ENCODE peak calls at places on chromosomes 7 and 10, in nine cellular contexts. One of them, this sample, is unnamed.

GRCh38 chr7:25083201-25083600 is 41.9 kb downstream of the CYCS start:
- DNase-seq in GM10248: no peak
- DNase-seq in ELF-1: no peak
- DNase-seq in RPMI8226: no peak
- DNase-seq in IMR-90: peak
- DNase-seq in MCF 10A: no peak
- DNase-seq in T-helper 22 cell: no peak
- DNase-seq in activated T-cell treated with anti-CD3 and anti-CD28 coated beads, Interleukin-2, amount 50 U/mL, for 1 hour: no peak
- DNase-seq in esophagus squamous epithelium: no peak
- DNase-seq in this sample: no peak

GRCh38 chr10:93356516-93356915 is 125.6 kb downstream of the MYOF start:
- DNase-seq in GM10248: no peak
- DNase-seq in ELF-1: no peak
- DNase-seq in RPMI8226: no peak
- DNase-seq in IMR-90: no peak
- DNase-seq in MCF 10A: no peak
- DNase-seq in T-helper 22 cell: no peak
- DNase-seq in activated T-cell treated with anti-CD3 and anti-CD28 coated beads, Interleukin-2, amount 50 U/mL, for 1 hour: no peak
- DNase-seq in esophagus squamous epithelium: no peak
- DNase-seq in this sample: no peak

GRCh38 chr7:132225216-132226030 is 350.8 kb downstream of the PLXNA4 start:
- DNase-seq in GM10248: no peak
- DNase-seq in ELF-1: no peak
- DNase-seq in RPMI8226: no peak
- DNase-seq in IMR-90: no peak
- DNase-seq in MCF 10A: no peak
- DNase-seq in T-helper 22 cell: no peak
- DNase-seq in activated T-cell treated with anti-CD3 and anti-CD28 coated beads, Interleukin-2, amount 50 U/mL, for 1 hour: no peak
- DNase-seq in esophagus squamous epithelium: no peak
- DNase-seq in this sample: peak

GRCh38 chr10:127450644-127451043 is 98.5 kb upstream of the NPS start:
- DNase-seq in GM10248: no peak
- DNase-seq in ELF-1: no peak
- DNase-seq in RPMI8226: no peak
- DNase-seq in IMR-90: no peak
- DNase-seq in MCF 10A: no peak
- DNase-seq in T-helper 22 cell: no peak
- DNase-seq in activated T-cell treated with anti-CD3 and anti-CD28 coated beads, Interleukin-2, amount 50 U/mL, for 1 hour: no peak
- DNase-seq in esophagus squamous epithelium: no peak
- DNase-seq in this sample: no peak

GRCh38 chr7:70512144-70512543 is 619.8 kb upstream of the GALNT17 start:
- DNase-seq in GM10248: no peak
- DNase-seq in ELF-1: no peak
- DNase-seq in RPMI8226: no peak
- DNase-seq in IMR-90: no peak
- DNase-seq in MCF 10A: no peak
- DNase-seq in T-helper 22 cell: no peak
- DNase-seq in activated T-cell treated with anti-CD3 and anti-CD28 coated beads, Interleukin-2, amount 50 U/mL, for 1 hour: no peak
- DNase-seq in esophagus squamous epithelium: no peak
- DNase-seq in this sample: no peak

GRCh38 chr10:71990706-71991269 is 26.6 kb downstream of the CHST3 start:
- DNase-seq in GM10248: no peak
- DNase-seq in ELF-1: no peak
- DNase-seq in RPMI8226: no peak
- DNase-seq in IMR-90: no peak
- DNase-seq in MCF 10A: peak
- DNase-seq in T-helper 22 cell: no peak
- DNase-seq in activated T-cell treated with anti-CD3 and anti-CD28 coated beads, Interleukin-2, amount 50 U/mL, for 1 hour: no peak
- DNase-seq in esophagus squamous epithelium: no peak
- DNase-seq in this sample: no peak

GRCh38 chr7:106367018-106367420 is 82.2 kb upstream of the NAMPT start:
- DNase-seq in GM10248: peak
- DNase-seq in ELF-1: peak
- DNase-seq in RPMI8226: peak
- DNase-seq in IMR-90: peak
- DNase-seq in MCF 10A: peak
- DNase-seq in T-helper 22 cell: no peak
- DNase-seq in activated T-cell treated with anti-CD3 and anti-CD28 coated beads, Interleukin-2, amount 50 U/mL, for 1 hour: no peak
- DNase-seq in esophagus squamous epithelium: no peak
- DNase-seq in this sample: no peak

GRCh38 chr7:21125297-21125696 is 302.6 kb upstream of the SP4 start:
- DNase-seq in GM10248: no peak
- DNase-seq in ELF-1: peak
- DNase-seq in RPMI8226: no peak
- DNase-seq in IMR-90: no peak
- DNase-seq in MCF 10A: no peak
- DNase-seq in T-helper 22 cell: no peak
- DNase-seq in activated T-cell treated with anti-CD3 and anti-CD28 coated beads, Interleukin-2, amount 50 U/mL, for 1 hour: no peak
- DNase-seq in esophagus squamous epithelium: no peak
- DNase-seq in this sample: no peak

GRCh38 chr7:23175820-23176385 is 5.9 kb upstream of the NUP42 start:
- DNase-seq in GM10248: no peak
- DNase-seq in ELF-1: no peak
- DNase-seq in RPMI8226: no peak
- DNase-seq in IMR-90: no peak
- DNase-seq in MCF 10A: no peak
- DNase-seq in T-helper 22 cell: no peak
- DNase-seq in activated T-cell treated with anti-CD3 and anti-CD28 coated beads, Interleukin-2, amount 50 U/mL, for 1 hour: no peak
- DNase-seq in esophagus squamous epithelium: no peak
- DNase-seq in this sample: no peak

GRCh38 chr10:129031233-129032150 is 435.5 kb upstream of the MGMT start:
- DNase-seq in GM10248: peak
- DNase-seq in ELF-1: peak
- DNase-seq in RPMI8226: peak
- DNase-seq in IMR-90: peak
- DNase-seq in MCF 10A: peak
- DNase-seq in T-helper 22 cell: no peak
- DNase-seq in activated T-cell treated with anti-CD3 and anti-CD28 coated beads, Interleukin-2, amount 50 U/mL, for 1 hour: peak
- DNase-seq in esophagus squamous epithelium: no peak
- DNase-seq in this sample: peak

GRCh38 chr10:78934994-78935602 is 133.7 kb upstream of the ZMIZ1 start:
- DNase-seq in GM10248: no peak
- DNase-seq in ELF-1: no peak
- DNase-seq in RPMI8226: no peak
- DNase-seq in IMR-90: no peak
- DNase-seq in MCF 10A: peak
- DNase-seq in T-helper 22 cell: no peak
- DNase-seq in activated T-cell treated with anti-CD3 and anti-CD28 coated beads, Interleukin-2, amount 50 U/mL, for 1 hour: no peak
- DNase-seq in esophagus squamous epithelium: no peak
- DNase-seq in this sample: no peak

GRCh38 chr10:9209105-9209798 is 1154.8 kb downstream of the GATA3 start:
- DNase-seq in GM10248: peak
- DNase-seq in ELF-1: peak
- DNase-seq in RPMI8226: peak
- DNase-seq in IMR-90: peak
- DNase-seq in MCF 10A: peak
- DNase-seq in T-helper 22 cell: peak
- DNase-seq in activated T-cell treated with anti-CD3 and anti-CD28 coated beads, Interleukin-2, amount 50 U/mL, for 1 hour: peak
- DNase-seq in esophagus squamous epithelium: no peak
- DNase-seq in this sample: peak

GRCh38 chr10:99870051-99870730 is 87.8 kb downstream of the ABCC2 start:
- DNase-seq in GM10248: no peak
- DNase-seq in ELF-1: no peak
- DNase-seq in RPMI8226: no peak
- DNase-seq in IMR-90: no peak
- DNase-seq in MCF 10A: no peak
- DNase-seq in T-helper 22 cell: peak
- DNase-seq in activated T-cell treated with anti-CD3 and anti-CD28 coated beads, Interleukin-2, amount 50 U/mL, for 1 hour: peak
- DNase-seq in esophagus squamous epithelium: no peak
- DNase-seq in this sample: no peak

GRCh38 chr10:2924425-2924824 is 142.9 kb upstream of the PFKP start:
- DNase-seq in GM10248: no peak
- DNase-seq in ELF-1: no peak
- DNase-seq in RPMI8226: no peak
- DNase-seq in IMR-90: no peak
- DNase-seq in MCF 10A: no peak
- DNase-seq in T-helper 22 cell: no peak
- DNase-seq in activated T-cell treated with anti-CD3 and anti-CD28 coated beads, Interleukin-2, amount 50 U/mL, for 1 hour: no peak
- DNase-seq in esophagus squamous epithelium: no peak
- DNase-seq in this sample: no peak

GRCh38 chr10:93921338-93921737 is 27.6 kb downstream of the SLC35G1 start:
- DNase-seq in GM10248: no peak
- DNase-seq in ELF-1: peak
- DNase-seq in RPMI8226: peak
- DNase-seq in IMR-90: no peak
- DNase-seq in MCF 10A: peak
- DNase-seq in T-helper 22 cell: no peak
- DNase-seq in activated T-cell treated with anti-CD3 and anti-CD28 coated beads, Interleukin-2, amount 50 U/mL, for 1 hour: no peak
- DNase-seq in esophagus squamous epithelium: no peak
- DNase-seq in this sample: peak

GRCh38 chr10:35910234-35910633 is 268.1 kb upstream of the FZD8 start:
- DNase-seq in GM10248: no peak
- DNase-seq in ELF-1: no peak
- DNase-seq in RPMI8226: no peak
- DNase-seq in IMR-90: peak
- DNase-seq in MCF 10A: peak
- DNase-seq in T-helper 22 cell: no peak
- DNase-seq in activated T-cell treated with anti-CD3 and anti-CD28 coated beads, Interleukin-2, amount 50 U/mL, for 1 hour: no peak
- DNase-seq in esophagus squamous epithelium: no peak
- DNase-seq in this sample: no peak

GRCh38 chr10:133173860-133174523 is 14.0 kb downstream of the KNDC1 start:
- DNase-seq in GM10248: no peak
- DNase-seq in ELF-1: no peak
- DNase-seq in RPMI8226: peak
- DNase-seq in IMR-90: no peak
- DNase-seq in MCF 10A: no peak
- DNase-seq in T-helper 22 cell: no peak
- DNase-seq in activated T-cell treated with anti-CD3 and anti-CD28 coated beads, Interleukin-2, amount 50 U/mL, for 1 hour: no peak
- DNase-seq in esophagus squamous epithelium: no peak
- DNase-seq in this sample: no peak

GRCh38 chr7:11830582-11831382 is 1.2 kb downstream of the THSD7A start:
- DNase-seq in GM10248: no peak
- DNase-seq in ELF-1: no peak
- DNase-seq in RPMI8226: no peak
- DNase-seq in IMR-90: peak
- DNase-seq in MCF 10A: no peak
- DNase-seq in T-helper 22 cell: no peak
- DNase-seq in activated T-cell treated with anti-CD3 and anti-CD28 coated beads, Interleukin-2, amount 50 U/mL, for 1 hour: no peak
- DNase-seq in esophagus squamous epithelium: no peak
- DNase-seq in this sample: peak

GRCh38 chr10:28681345-28681763 is 4.0 kb downstream of the BAMBI start:
- DNase-seq in GM10248: no peak
- DNase-seq in ELF-1: peak
- DNase-seq in RPMI8226: no peak
- DNase-seq in IMR-90: no peak
- DNase-seq in MCF 10A: peak
- DNase-seq in T-helper 22 cell: no peak
- DNase-seq in activated T-cell treated with anti-CD3 and anti-CD28 coated beads, Interleukin-2, amount 50 U/mL, for 1 hour: no peak
- DNase-seq in esophagus squamous epithelium: no peak
- DNase-seq in this sample: peak

GRCh38 chr10:132808247-132808567 is 22.3 kb upstream of the NKX6-2 start:
- DNase-seq in GM10248: no peak
- DNase-seq in ELF-1: no peak
- DNase-seq in RPMI8226: no peak
- DNase-seq in IMR-90: no peak
- DNase-seq in MCF 10A: no peak
- DNase-seq in T-helper 22 cell: no peak
- DNase-seq in activated T-cell treated with anti-CD3 and anti-CD28 coated beads, Interleukin-2, amount 50 U/mL, for 1 hour: no peak
- DNase-seq in esophagus squamous epithelium: no peak
- DNase-seq in this sample: peak

GRCh38 chr7:47191316-47191715 is 390.6 kb downstream of the TNS3 start:
- DNase-seq in GM10248: no peak
- DNase-seq in ELF-1: no peak
- DNase-seq in RPMI8226: no peak
- DNase-seq in IMR-90: no peak
- DNase-seq in MCF 10A: no peak
- DNase-seq in T-helper 22 cell: no peak
- DNase-seq in activated T-cell treated with anti-CD3 and anti-CD28 coated beads, Interleukin-2, amount 50 U/mL, for 1 hour: no peak
- DNase-seq in esophagus squamous epithelium: no peak
- DNase-seq in this sample: no peak

GRCh38 chr10:93352638-93353383 is 129.3 kb downstream of the MYOF start:
- DNase-seq in GM10248: peak
- DNase-seq in ELF-1: peak
- DNase-seq in RPMI8226: peak
- DNase-seq in IMR-90: peak
- DNase-seq in MCF 10A: peak
- DNase-seq in T-helper 22 cell: no peak
- DNase-seq in activated T-cell treated with anti-CD3 and anti-CD28 coated beads, Interleukin-2, amount 50 U/mL, for 1 hour: no peak
- DNase-seq in esophagus squamous epithelium: no peak
- DNase-seq in this sample: peak

GRCh38 chr7:55509322-55509721 is 63.0 kb downstream of the VOPP1 start:
- DNase-seq in GM10248: no peak
- DNase-seq in ELF-1: no peak
- DNase-seq in RPMI8226: peak
- DNase-seq in IMR-90: peak
- DNase-seq in MCF 10A: peak
- DNase-seq in T-helper 22 cell: no peak
- DNase-seq in activated T-cell treated with anti-CD3 and anti-CD28 coated beads, Interleukin-2, amount 50 U/mL, for 1 hour: no peak
- DNase-seq in esophagus squamous epithelium: no peak
- DNase-seq in this sample: no peak

GRCh38 chr7:140698477-140698876 is 2.0 kb downstream of the NDUFB2 start:
- DNase-seq in GM10248: no peak
- DNase-seq in ELF-1: no peak
- DNase-seq in RPMI8226: no peak
- DNase-seq in IMR-90: no peak
- DNase-seq in MCF 10A: no peak
- DNase-seq in T-helper 22 cell: no peak
- DNase-seq in activated T-cell treated with anti-CD3 and anti-CD28 coated beads, Interleukin-2, amount 50 U/mL, for 1 hour: no peak
- DNase-seq in esophagus squamous epithelium: no peak
- DNase-seq in this sample: no peak

GRCh38 chr10:3226960-3227724 is 54.6 kb upstream of the PITRM1 start:
- DNase-seq in GM10248: no peak
- DNase-seq in ELF-1: peak
- DNase-seq in RPMI8226: no peak
- DNase-seq in IMR-90: peak
- DNase-seq in MCF 10A: peak
- DNase-seq in T-helper 22 cell: no peak
- DNase-seq in activated T-cell treated with anti-CD3 and anti-CD28 coated beads, Interleukin-2, amount 50 U/mL, for 1 hour: no peak
- DNase-seq in esophagus squamous epithelium: no peak
- DNase-seq in this sample: no peak

GRCh38 chr7:106041140-106041717 is 70.9 kb downstream of the SYPL1 start:
- DNase-seq in GM10248: peak
- DNase-seq in ELF-1: peak
- DNase-seq in RPMI8226: peak
- DNase-seq in IMR-90: peak
- DNase-seq in MCF 10A: peak
- DNase-seq in T-helper 22 cell: no peak
- DNase-seq in activated T-cell treated with anti-CD3 and anti-CD28 coated beads, Interleukin-2, amount 50 U/mL, for 1 hour: peak
- DNase-seq in esophagus squamous epithelium: no peak
- DNase-seq in this sample: peak

GRCh38 chr10:59082249-59082648 is 94.2 kb upstream of the PHYHIPL start:
- DNase-seq in GM10248: no peak
- DNase-seq in ELF-1: no peak
- DNase-seq in RPMI8226: no peak
- DNase-seq in IMR-90: no peak
- DNase-seq in MCF 10A: peak
- DNase-seq in T-helper 22 cell: no peak
- DNase-seq in activated T-cell treated with anti-CD3 and anti-CD28 coated beads, Interleukin-2, amount 50 U/mL, for 1 hour: no peak
- DNase-seq in esophagus squamous epithelium: no peak
- DNase-seq in this sample: no peak

GRCh38 chr10:6406220-6407033 is 173.6 kb downstream of the PRKCQ start:
- DNase-seq in GM10248: peak
- DNase-seq in ELF-1: no peak
- DNase-seq in RPMI8226: peak
- DNase-seq in IMR-90: peak
- DNase-seq in MCF 10A: peak
- DNase-seq in T-helper 22 cell: no peak
- DNase-seq in activated T-cell treated with anti-CD3 and anti-CD28 coated beads, Interleukin-2, amount 50 U/mL, for 1 hour: no peak
- DNase-seq in esophagus squamous epithelium: no peak
- DNase-seq in this sample: no peak

GRCh38 chr10:8035641-8036520 is 18.6 kb upstream of the GATA3 start:
- DNase-seq in GM10248: peak
- DNase-seq in ELF-1: peak
- DNase-seq in RPMI8226: no peak
- DNase-seq in IMR-90: no peak
- DNase-seq in MCF 10A: no peak
- DNase-seq in T-helper 22 cell: no peak
- DNase-seq in activated T-cell treated with anti-CD3 and anti-CD28 coated beads, Interleukin-2, amount 50 U/mL, for 1 hour: peak
- DNase-seq in esophagus squamous epithelium: no peak
- DNase-seq in this sample: no peak

GRCh38 chr10:111498560-111498959 is 421.7 kb downstream of the ADRA2A start:
- DNase-seq in GM10248: no peak
- DNase-seq in ELF-1: no peak
- DNase-seq in RPMI8226: no peak
- DNase-seq in IMR-90: no peak
- DNase-seq in MCF 10A: no peak
- DNase-seq in T-helper 22 cell: no peak
- DNase-seq in activated T-cell treated with anti-CD3 and anti-CD28 coated beads, Interleukin-2, amount 50 U/mL, for 1 hour: no peak
- DNase-seq in esophagus squamous epithelium: no peak
- DNase-seq in this sample: no peak